ENCODE peak calls at places on chromosomes 1 and 21, in four cellular contexts. C is HFFc6, L is HCT116, R is B cell. P is an unnamed sample.

GRCh38 chr1:21552715-21553114 is 43.5 kb downstream of the ALPL start:
- DNase-seq in C (peak; percentile 90), L (no peak), R (no peak), P (peak; percentile 92)

GRCh38 chr1:224507771-224508523 is 73.3 kb upstream of the WDR26 start:
- DNase-seq in C (peak; percentile 24), L (no peak), R (no peak), P (peak; percentile 72)

GRCh38 chr1:246153796-246154212 is 353.3 kb downstream of the SMYD3 start:
- DNase-seq in C (no peak), L (peak; percentile 84), R (no peak), P (no peak)

GRCh38 chr1:951364-951763 is 7.7 kb downstream of the NOC2L start:
- DNase-seq in C (peak; percentile 16), L (no peak), R (no peak), P (no peak)

GRCh38 chr1:52636701-52637695 is 4.0 kb downstream of the SHISAL2A start:
- DNase-seq in C (no peak), L (no peak), R (peak; percentile 87), P (no peak)

GRCh38 chr1:244011251-244011650 is 39.8 kb upstream of the ZBTB18 start:
- DNase-seq in C (no peak), L (no peak), R (no peak), P (no peak)

GRCh38 chr1:198671136-198671535 is 32.3 kb downstream of the PTPRC start:
- DNase-seq in C (no peak), L (no peak), R (peak; percentile 56), P (no peak)

GRCh38 chr1:234899041-234899787 is 229.4 kb downstream of the TOMM20 start:
- DNase-seq in C (peak; percentile 60), L (no peak), R (no peak), P (no peak)

GRCh38 chr21:29177800-29178199 is 47.4 kb downstream of the MAP3K7CL start:
- DNase-seq in C (no peak), L (no peak), R (no peak), P (no peak)

GRCh38 chr1:20615946-20616345 is 17.3 kb upstream of the PINK1 start:
- DNase-seq in C (no peak), L (no peak), R (no peak), P (no peak)

GRCh38 chr1:172999349-172999748 is 51.4 kb downstream of the TNFSF18 start:
- DNase-seq in C (no peak), L (no peak), R (no peak), P (no peak)

GRCh38 chr1:174413632-174414031 is 34.1 kb upstream of the GPR52 start:
- DNase-seq in C (no peak), L (no peak), R (no peak), P (no peak)

GRCh38 chr1:112264553-112264952 is 131.5 kb upstream of the CTTNBP2NL start:
- DNase-seq in C (no peak), L (no peak), R (no peak), P (no peak)

GRCh38 chr21:35035116-35035515 is 14.0 kb downstream of the RUNX1 start:
- DNase-seq in C (no peak), L (no peak), R (no peak), P (no peak)

GRCh38 chr1:9009438-9010366 is 16.5 kb downstream of the SLC2A7 start:
- DNase-seq in C (no peak), L (no peak), R (peak; percentile 58), P (no peak)

GRCh38 chr1:76799700-76800099 is 67.6 kb upstream of the ST6GALNAC5 start:
- DNase-seq in C (no peak), L (no peak), R (no peak), P (no peak)

GRCh38 chr1:28914228-28915035 is at the start of gene EPB41:
- DNase-seq in C (peak; percentile 48), L (peak; percentile 79), R (peak; percentile 93), P (peak; percentile 18)

GRCh38 chr1:47313915-47314664 is at the start of gene STIL:
- DNase-seq in C (peak; percentile 99), L (peak; percentile 100), R (peak; percentile 95), P (peak; percentile 97)

GRCh38 chr1:93608188-93609109 is 73.2 kb downstream of the BCAR3 start:
- DNase-seq in C (no peak), L (no peak), R (no peak), P (no peak)

GRCh38 chr1:16371725-16372124 is 4.7 kb downstream of the SZRD1 start:
- DNase-seq in C (no peak), L (no peak), R (no peak), P (no peak)

GRCh38 chr1:23177031-23177430 is 8.4 kb upstream of the LUZP1 start:
- DNase-seq in C (no peak), L (no peak), R (no peak), P (no peak)

GRCh38 chr21:42337830-42338729 is 12.7 kb downstream of the TFF2 start:
- DNase-seq in C (no peak), L (no peak), R (peak; percentile 77), P (no peak)

GRCh38 chr1:58783090-58783992 is 506 bp downstream of the JUN start:
- DNase-seq in C (peak; percentile 43), L (no peak), R (peak; percentile 69), P (no peak)

GRCh38 chr1:169484683-169485426 is 889 bp downstream of the SLC19A2 start:
- DNase-seq in C (peak; percentile 59), L (no peak), R (peak; percentile 64), P (no peak)

GRCh38 chr1:169486281-169486904 is 649 bp upstream of the SLC19A2 start:
- DNase-seq in C (peak; percentile 40), L (no peak), R (no peak), P (no peak)

GRCh38 chr1:169484107-169484506 is 1.6 kb downstream of the SLC19A2 start:
- DNase-seq in C (no peak), L (no peak), R (no peak), P (no peak)

GRCh38 chr1:169487153-169487552 is 1.4 kb upstream of the SLC19A2 start:
- DNase-seq in C (no peak), L (no peak), R (no peak), P (no peak)

GRCh38 chr1:169485427-169486280 is at the start of gene SLC19A2:
- DNase-seq in C (peak; percentile 100), L (peak; percentile 97), R (peak; percentile 96), P (peak; percentile 94)
- TF ChIP-seq CTCF in C (peak; percentile 39), L (peak; percentile 8), R (peak; percentile 44), P (peak; percentile 23)

GRCh38 chr1:41022424-41022823 is 899 bp upstream of the SLFNL1 start:
- DNase-seq in C (no peak), L (no peak), R (no peak), P (no peak)

GRCh38 chr1:41020654-41021053 is 871 bp downstream of the SLFNL1 start:
- DNase-seq in C (no peak), L (no peak), R (no peak), P (no peak)

GRCh38 chr1:41023279-41023990 is 1.9 kb upstream of the SLFNL1 start:
- DNase-seq in C (peak; percentile 16), L (no peak), R (no peak), P (no peak)

GRCh38 chr1:41020109-41020576 is 1.4 kb downstream of the SLFNL1 start:
- DNase-seq in C (no peak), L (no peak), R (no peak), P (no peak)

GRCh38 chr1:41021526-41022308 is at the start of gene SLFNL1:
- DNase-seq in C (peak; percentile 19), L (no peak), R (no peak), P (no peak)
- TF ChIP-seq CTCF in C (no peak), L (no peak), R (no peak), P (peak; percentile 19)

GRCh38 chr1:82755671-82756070 is 954.9 kb downstream of the ADGRL2 start:
- DNase-seq in C (no peak), L (no peak), R (no peak), P (no peak)
- TF ChIP-seq CTCF in C (no peak), L (no peak), R (no peak), P (no peak)

DNA sequence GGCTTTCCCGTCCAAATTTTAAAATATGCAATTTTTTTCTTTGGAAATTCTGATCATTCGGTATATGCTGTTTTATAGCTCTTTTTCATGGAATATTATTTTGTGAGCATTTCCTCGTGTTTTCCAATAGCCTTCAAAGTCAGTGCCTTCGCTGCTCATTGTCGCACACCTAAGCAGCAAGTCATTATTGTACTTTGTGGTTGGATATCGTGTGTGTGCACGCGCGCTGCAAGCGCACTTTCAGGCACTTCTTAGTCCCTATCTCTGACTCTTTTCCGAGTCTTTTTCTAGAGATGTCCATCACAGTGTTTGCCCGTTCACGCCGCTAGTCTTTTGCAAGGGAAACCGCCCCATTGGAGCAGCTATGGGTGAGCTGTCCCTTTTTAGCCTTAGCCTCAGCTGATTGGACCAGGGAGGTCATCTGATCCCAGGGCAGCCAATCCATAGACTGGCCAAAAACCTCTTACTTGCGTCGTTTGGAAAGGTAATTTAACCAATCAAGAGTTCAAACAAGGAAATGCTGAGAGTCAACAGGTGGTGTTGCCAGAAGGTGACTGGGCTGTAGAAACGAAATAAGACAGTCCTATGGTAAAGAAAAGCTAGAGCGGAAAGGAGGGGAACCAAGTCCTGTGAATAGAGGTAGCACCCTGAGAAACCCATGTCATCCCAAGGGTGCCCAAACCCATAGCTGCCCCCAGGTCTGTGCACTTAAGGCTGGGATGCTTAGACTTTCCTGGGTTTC is 710 bp upstream of the HYI start:
- DNase-seq in C (peak; percentile 68), L (peak; percentile 56), R (peak; percentile 70), P (peak; percentile 46)
- TF ChIP-seq CTCF in C (no peak), L (no peak), R (no peak), P (peak; percentile 11)

DNA sequence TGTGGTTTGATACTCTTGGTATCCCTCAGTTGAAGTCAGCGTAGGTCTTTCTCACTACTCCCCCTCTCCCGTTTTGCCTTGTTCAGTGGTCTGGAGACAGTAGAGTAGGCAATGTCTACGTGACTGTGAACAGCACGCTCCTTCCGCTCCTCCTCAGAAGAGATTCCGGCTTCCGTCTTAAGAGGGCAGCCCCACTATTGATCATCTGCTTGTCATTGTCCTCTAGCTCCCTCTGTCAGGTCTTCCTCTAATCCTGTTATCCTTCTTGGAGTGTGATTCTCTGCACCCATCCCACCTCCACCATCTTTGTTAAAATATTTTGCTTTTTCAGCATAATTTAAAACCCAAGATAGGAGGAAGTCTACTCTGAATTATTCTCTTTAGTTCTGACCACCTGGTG is 129.9 kb upstream of the KCNK2 start:
- DNase-seq in C (no peak), L (peak; percentile 8), R (no peak), P (no peak)
- TF ChIP-seq CTCF in C (peak; percentile 49), L (peak; percentile 24), R (no peak), P (no peak)

GRCh38 chr1:7224644-7225043 is 439.4 kb downstream of the CAMTA1 start:
- DNase-seq in C (no peak), L (peak; percentile 37), R (no peak), P (no peak)
- TF ChIP-seq CTCF in C (peak; percentile 38), L (peak; percentile 55), R (no peak), P (no peak)

GRCh38 chr21:45357436-45358260 is 47.3 kb upstream of the COL18A1 start:
- DNase-seq in C (no peak), L (no peak), R (no peak), P (no peak)
- TF ChIP-seq CTCF in C (peak; percentile 51), L (peak; percentile 31), R (no peak), P (peak; percentile 5)

DNA sequence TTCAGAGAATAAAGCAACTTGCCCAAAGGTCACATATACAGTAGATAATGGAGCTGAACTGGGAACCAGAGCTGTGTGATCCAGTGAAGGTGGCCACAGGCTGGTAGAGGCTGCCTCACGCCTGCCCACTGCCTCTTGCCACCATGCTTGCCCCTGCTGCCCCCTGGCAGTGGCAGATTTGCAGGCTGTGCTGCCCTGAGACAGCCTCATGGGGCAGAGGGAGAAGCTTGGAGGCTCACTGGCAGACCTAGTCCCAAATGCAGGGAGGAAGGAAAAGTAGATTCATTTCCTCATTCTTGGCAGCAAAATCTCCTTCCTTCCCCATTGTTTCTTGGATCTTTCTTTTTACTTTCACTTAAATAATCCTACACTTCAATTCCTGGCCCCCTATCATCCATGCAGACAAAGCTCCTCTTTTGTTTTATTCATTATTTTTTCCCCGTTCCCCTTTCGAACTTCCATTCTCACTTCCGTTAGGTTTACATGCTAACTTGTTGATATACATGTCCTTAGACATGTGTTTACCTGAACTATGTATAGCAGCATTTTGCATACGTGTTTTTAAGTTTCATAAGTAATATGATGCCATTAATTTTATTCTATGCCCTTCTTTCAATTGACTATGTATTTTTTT is 66.9 kb upstream of the LYST start:
- DNase-seq in C (no peak), L (no peak), R (no peak), P (no peak)
- TF ChIP-seq CTCF in C (peak; percentile 9), L (peak; percentile 15), R (no peak), P (no peak)